ENCODE peak calls at places on chromosomes 1 and 21, in five cellular contexts. S, O, Y, X and F are unnamed samples.

GRCh38 chr1:65392497-65392896 is 28.0 kb upstream of the LEPR start:
- DNase-seq in S (no peak), O (no peak), Y (no peak), X (no peak), F (no peak)

GRCh38 chr1:65172936-65173335 is 24.9 kb downstream of the AK4 start:
- DNase-seq in S (no peak), O (no peak), Y (no peak), X (no peak), F (no peak)

GRCh38 chr21:37849703-37850102 is 66.6 kb downstream of the KCNJ6 start:
- DNase-seq in S (no peak), O (no peak), Y (no peak), X (no peak), F (no peak)

GRCh38 chr1:51230501-51231078 is 5.5 kb upstream of the RNF11 start:
- DNase-seq in S (no peak), O (no peak), Y (no peak), X (peak; percentile 10), F (no peak)

GRCh38 chr1:218851601-218852000 is 322.1 kb upstream of the LYPLAL1 start:
- DNase-seq in S (no peak), O (no peak), Y (no peak), X (no peak), F (no peak)

GRCh38 chr1:213724640-213725536 is 262.9 kb upstream of the PROX1 start:
- DNase-seq in S (no peak), O (peak; percentile 37), Y (no peak), X (no peak), F (no peak)

GRCh38 chr1:19385869-19386591 is 73.9 kb downstream of the SLC66A1 start:
- DNase-seq in S (no peak), O (peak; percentile 74), Y (no peak), X (peak; percentile 35), F (no peak)

GRCh38 chr1:193103759-193104495 is 1.3 kb downstream of the GLRX2 start:
- DNase-seq in S (no peak), O (peak; percentile 32), Y (no peak), X (no peak), F (no peak)

GRCh38 chr1:61674221-61674620 is 50.7 kb downstream of the TM2D1 start:
- DNase-seq in S (no peak), O (no peak), Y (no peak), X (no peak), F (no peak)

GRCh38 chr1:183310753-183311465 is 107.3 kb downstream of the NMNAT2 start:
- DNase-seq in S (peak; percentile 49), O (no peak), Y (no peak), X (no peak), F (no peak)

GRCh38 chr21:32748529-32748928 is 20.7 kb upstream of the SYNJ1 start:
- DNase-seq in S (no peak), O (no peak), Y (no peak), X (no peak), F (no peak)

GRCh38 chr1:75165264-75165663 is 31.1 kb downstream of the LHX8 start:
- DNase-seq in S (no peak), O (no peak), Y (no peak), X (no peak), F (no peak)

GRCh38 chr1:248055261-248055660 is 8.6 kb downstream of the OR2L3 start:
- DNase-seq in S (no peak), O (no peak), Y (no peak), X (no peak), F (no peak)

GRCh38 chr1:25484096-25484495 is 53.4 kb downstream of the MACO1 start:
- DNase-seq in S (no peak), O (no peak), Y (no peak), X (no peak), F (no peak)

GRCh38 chr1:43968348-43968948 is 1.4 kb upstream of the DPH2 start:
- DNase-seq in S (peak; percentile 45), O (peak; percentile 55), Y (peak; percentile 48), X (no peak), F (peak; percentile 72)

GRCh38 chr21:29307718-29308455 is 9.2 kb downstream of the BACH1 start:
- DNase-seq in S (no peak), O (no peak), Y (peak; percentile 31), X (no peak), F (peak; percentile 74)

GRCh38 chr21:45612096-45613019 is 31.2 kb upstream of the PCBP3 start:
- DNase-seq in S (no peak), O (no peak), Y (no peak), X (no peak), F (no peak)

GRCh38 chr21:43827015-43827611 is 37.7 kb downstream of the RRP1 start:
- DNase-seq in S (peak; percentile 51), O (no peak), Y (no peak), X (no peak), F (no peak)

GRCh38 chr1:8055973-8056372 is 29.9 kb upstream of the ERRFI1 start:
- DNase-seq in S (no peak), O (peak; percentile 47), Y (no peak), X (no peak), F (no peak)

GRCh38 chr1:192601145-192602048 is 25.8 kb downstream of the RGS1 start:
- DNase-seq in S (no peak), O (no peak), Y (no peak), X (no peak), F (peak; percentile 34)

GRCh38 chr1:15919316-15919715 is 56.6 kb downstream of the ZBTB17 start:
- DNase-seq in S (peak; percentile 78), O (peak; percentile 44), Y (no peak), X (peak; percentile 21), F (no peak)

GRCh38 chr1:155062151-155062686 is 1.3 kb upstream of the EFNA4 start:
- DNase-seq in S (no peak), O (no peak), Y (peak; percentile 65), X (no peak), F (peak; percentile 65)

GRCh38 chr1:115454835-115455511 is 116.9 kb upstream of the NGF start:
- DNase-seq in S (no peak), O (no peak), Y (no peak), X (no peak), F (no peak)

GRCh38 chr1:110196917-110197782 is 13.0 kb upstream of the KCNC4 start:
- DNase-seq in S (peak; percentile 67), O (peak; percentile 55), Y (peak; percentile 76), X (peak; percentile 63), F (peak; percentile 85)

GRCh38 chr1:86152887-86153286 is 3.7 kb downstream of the COL24A1 start:
- DNase-seq in S (no peak), O (no peak), Y (no peak), X (no peak), F (no peak)

GRCh38 chr1:94182191-94182590 is 55.2 kb downstream of the ARHGAP29 start:
- DNase-seq in S (no peak), O (no peak), Y (no peak), X (no peak), F (no peak)

GRCh38 chr1:222443566-222443965 is 104.3 kb downstream of the HHIPL2 start:
- DNase-seq in S (no peak), O (no peak), Y (no peak), X (no peak), F (no peak)

GRCh38 chr1:26645734-26646133 is 50.1 kb upstream of the ARID1A start:
- DNase-seq in S (no peak), O (no peak), Y (no peak), X (no peak), F (no peak)

GRCh38 chr1:59133997-59134396 is 162.9 kb upstream of the FGGY start:
- DNase-seq in S (no peak), O (no peak), Y (no peak), X (no peak), F (no peak)

GRCh38 chr1:34778381-34778780 is 2.6 kb upstream of the GJB3 start:
- DNase-seq in S (no peak), O (no peak), Y (no peak), X (no peak), F (no peak)

GRCh38 chr1:37482796-37483744 is 8.7 kb downstream of the ZC3H12A start:
- DNase-seq in S (no peak), O (no peak), Y (no peak), X (no peak), F (no peak)

GRCh38 chr1:202725541-202725940 is 15.3 kb upstream of the SYT2 start:
- DNase-seq in S (no peak), O (no peak), Y (no peak), X (no peak), F (no peak)

GRCh38 chr1:30383131-30383793 is 340.1 kb downstream of the MATN1 start:
- DNase-seq in S (no peak), O (no peak), Y (no peak), X (no peak), F (no peak)

GRCh38 chr1:88661188-88661587 is 22.9 kb upstream of the PKN2 start:
- DNase-seq in S (no peak), O (no peak), Y (no peak), X (peak; percentile 6), F (no peak)